ENCODE peak calls at places on chromosomes 12 and 14, in five cellular contexts. Z is activated naive CD4-positive, alpha-beta T cell; C is ureter; M is IMR-90; Q is stimulated activated CD4-positive, alpha-beta T cell treated with anti-CD3 and anti-CD28 coated beads, Interleukin-1b, Interleukin-23, amount 100 ng/mL, for 24 hours. N is an unnamed sample.

GRCh38 chr14:96037891-96038557 is 1.1 kb upstream of the C14orf132 start:
- DNase-seq in M (no peak), Q (no peak), C (no peak), Z (no peak), N (no peak)

GRCh38 chr12:7092229-7092985 is at the start of gene C1R:
- DNase-seq in C (peak), Z (peak), Q (peak), M (peak), N (peak)

GRCh38 chr12:25135531-25136154 is 59.3 kb downstream of the DNAI7 start:
- DNase-seq in M (no peak), Z (no peak), C (peak), Q (no peak), N (no peak)

GRCh38 chr12:129706716-129707115 is 197.1 kb downstream of the TMEM132D start:
- DNase-seq in C (no peak), Z (no peak), M (no peak), Q (no peak), N (no peak)

GRCh38 chr12:57850924-57851323 is 4.4 kb upstream of the CTDSP2 start:
- DNase-seq in C (no peak), M (no peak), Q (no peak), Z (no peak), N (no peak)

GRCh38 chr14:74829238-74829637 is 46.7 kb downstream of the PROX2 start:
- DNase-seq in C (no peak), M (no peak), Z (no peak), Q (no peak), N (no peak)

GRCh38 chr14:21917699-21918436 is 244.2 kb upstream of the OR4E1 start:
- DNase-seq in M (peak), Q (no peak), C (no peak), Z (peak), N (peak)

GRCh38 chr12:116202433-116202832 is 75.1 kb downstream of the MED13L start:
- DNase-seq in M (no peak), Z (no peak), C (no peak), Q (no peak), N (no peak)

GRCh38 chr12:87406926-87407325 is 622.3 kb downstream of the C12orf50 start:
- DNase-seq in Q (no peak), C (no peak), Z (no peak), M (peak), N (no peak)

GRCh38 chr12:107523760-107524558 is 161.6 kb upstream of the PWP1 start:
- DNase-seq in M (no peak), Q (no peak), Z (no peak), C (no peak), N (no peak)

GRCh38 chr12:92650228-92650822 is 52.5 kb upstream of the PLEKHG7 start:
- DNase-seq in M (no peak), C (no peak), Q (no peak), Z (no peak), N (no peak)

GRCh38 chr12:94208433-94208921 is 60.1 kb downstream of the PLXNC1 start:
- DNase-seq in Q (peak), C (no peak), Z (no peak), M (no peak), N (no peak)

GRCh38 chr14:87869619-87870583 is 123.1 kb downstream of the GALC start:
- DNase-seq in M (peak), Q (no peak), Z (no peak), C (no peak), N (no peak)

GRCh38 chr12:84826925-84827324 is 85.7 kb downstream of the SLC6A15 start:
- DNase-seq in Z (no peak), M (no peak), Q (no peak), C (no peak), N (no peak)

GRCh38 chr14:89899917-89900680 is 54.4 kb downstream of the EFCAB11 start:
- DNase-seq in M (peak), Z (no peak), Q (no peak), C (no peak), N (no peak)

GRCh38 chr12:62291888-62292760 is 31.9 kb downstream of the USP15 start:
- DNase-seq in Z (no peak), M (peak), Q (no peak), C (no peak), N (no peak)

GRCh38 chr12:105459760-105460325 is 129.4 kb downstream of the C12orf75 start:
- DNase-seq in C (no peak), M (no peak), Z (no peak), Q (no peak), N (no peak)

GRCh38 chr12:115354476-115354890 is 670.5 kb upstream of the TBX3 start:
- DNase-seq in C (no peak), Q (no peak), Z (no peak), M (peak), N (no peak)

GRCh38 chr14:97233319-97233980 is 436.3 kb downstream of the VRK1 start:
- DNase-seq in Z (no peak), Q (no peak), M (no peak), C (no peak), N (no peak)

GRCh38 chr14:78697341-78697740 is 527.2 kb downstream of the NRXN3 start:
- DNase-seq in C (no peak), M (peak), Z (no peak), Q (no peak), N (no peak)

GRCh38 chr12:109896188-109896587 is 3.9 kb upstream of the TCHP start:
- DNase-seq in C (no peak), Z (no peak), Q (no peak), M (no peak), N (no peak)

GRCh38 chr14:104184911-104185499 is 46.6 kb downstream of the KIF26A start:
- DNase-seq in Z (no peak), Q (no peak), C (no peak), M (no peak), N (no peak)

GRCh38 chr14:90641111-90642010 is 174.9 kb downstream of the TTC7B start:
- DNase-seq in Z (no peak), Q (no peak), C (no peak), M (peak), N (no peak)

GRCh38 chr12:90062799-90063198 is 354.2 kb upstream of the ATP2B1 start:
- DNase-seq in C (no peak), Z (no peak), M (no peak), Q (no peak), N (no peak)

GRCh38 chr12:56520025-56520810 is 1.4 kb upstream of the RBMS2 start:
- DNase-seq in M (peak), Q (no peak), C (no peak), Z (no peak), N (no peak)

GRCh38 chr12:2052861-2053674 is at the start of gene CACNA1C:
- DNase-seq in Q (peak), C (peak), M (peak), Z (peak), N (no peak)

GRCh38 chr14:21072102-21072501 is 2.0 kb downstream of the ARHGEF40 start:
- DNase-seq in M (peak), C (no peak), Q (no peak), Z (no peak), N (no peak)

GRCh38 chr12:42960087-42960527 is 370.6 kb upstream of the PRICKLE1 start:
- DNase-seq in M (peak), Q (no peak), Z (no peak), C (no peak), N (no peak)

GRCh38 chr12:74890237-74890599 is 319.4 kb downstream of the KCNC2 start:
- DNase-seq in Z (no peak), C (peak), M (peak), Q (no peak), N (no peak)

GRCh38 chr12:130084359-130084758 is 77.9 kb upstream of the FZD10 start:
- DNase-seq in Z (no peak), C (no peak), Q (no peak), M (no peak), N (no peak)

GRCh38 chr14:50402965-50403364 is 6.3 kb upstream of the CDKL1 start:
- DNase-seq in C (no peak), M (peak), Q (no peak), Z (no peak), N (no peak)